ENCODE peak calls at places on chromosomes 2 and 18, in nine cellular contexts. One of them, this sample, is unnamed.

GRCh38 chr2:58634653-58635347 is 393.7 kb upstream of the FANCL start:
- DNase-seq in cardiac muscle cell: no peak
- DNase-seq in stomach: no peak
- DNase-seq in cardiac fibroblast: no peak
- DNase-seq in RWPE1: peak; percentile 53
- DNase-seq in coronary artery: no peak
- DNase-seq in B cell: no peak
- DNase-seq in fibroblast of pulmonary artery: no peak
- DNase-seq in HL-60: no peak
- DNase-seq in this sample: no peak

GRCh38 chr18:70044626-70045025 is 97.0 kb upstream of the CD226 start:
- DNase-seq in cardiac muscle cell: no peak
- DNase-seq in fibroblast of pulmonary artery: peak; percentile 97
- DNase-seq in cardiac fibroblast: peak; percentile 91
- DNase-seq in HL-60: no peak
- DNase-seq in B cell: no peak
- DNase-seq in coronary artery: no peak
- DNase-seq in RWPE1: peak; percentile 94
- DNase-seq in stomach: no peak
- DNase-seq in this sample: no peak

GRCh38 chr2:234348081-234348480 is 148.8 kb downstream of the ARL4C start:
- DNase-seq in cardiac fibroblast: no peak
- DNase-seq in stomach: no peak
- DNase-seq in RWPE1: no peak
- DNase-seq in cardiac muscle cell: no peak
- DNase-seq in HL-60: peak; percentile 31
- DNase-seq in B cell: no peak
- DNase-seq in fibroblast of pulmonary artery: no peak
- DNase-seq in coronary artery: no peak
- DNase-seq in this sample: no peak

GRCh38 chr18:69900941-69901340 is 46.7 kb downstream of the CD226 start:
- DNase-seq in coronary artery: no peak
- DNase-seq in B cell: no peak
- DNase-seq in HL-60: no peak
- DNase-seq in fibroblast of pulmonary artery: no peak
- DNase-seq in cardiac fibroblast: no peak
- DNase-seq in cardiac muscle cell: no peak
- DNase-seq in RWPE1: no peak
- DNase-seq in stomach: no peak
- DNase-seq in this sample: no peak

GRCh38 chr2:1393321-1393720 is 19.9 kb upstream of the TPO start:
- DNase-seq in fibroblast of pulmonary artery: no peak
- DNase-seq in RWPE1: no peak
- DNase-seq in cardiac fibroblast: no peak
- DNase-seq in coronary artery: no peak
- DNase-seq in HL-60: no peak
- DNase-seq in stomach: no peak
- DNase-seq in cardiac muscle cell: no peak
- DNase-seq in B cell: no peak
- DNase-seq in this sample: no peak

GRCh38 chr2:64400103-64400728 is 53.7 kb upstream of the LGALSL start:
- DNase-seq in cardiac fibroblast: peak; percentile 27
- DNase-seq in B cell: no peak
- DNase-seq in RWPE1: no peak
- DNase-seq in cardiac muscle cell: peak; percentile 18
- DNase-seq in HL-60: no peak
- DNase-seq in stomach: no peak
- DNase-seq in fibroblast of pulmonary artery: peak; percentile 24
- DNase-seq in coronary artery: no peak
- DNase-seq in this sample: no peak

GRCh38 chr2:84474176-84474575 is 15.1 kb upstream of the SUCLG1 start:
- DNase-seq in cardiac muscle cell: no peak
- DNase-seq in B cell: no peak
- DNase-seq in stomach: peak; percentile 65
- DNase-seq in coronary artery: no peak
- DNase-seq in cardiac fibroblast: no peak
- DNase-seq in RWPE1: peak; percentile 17
- DNase-seq in fibroblast of pulmonary artery: no peak
- DNase-seq in HL-60: no peak
- DNase-seq in this sample: no peak

GRCh38 chr2:18623782-18624181 is 34.4 kb upstream of the NT5C1B start:
- DNase-seq in cardiac fibroblast: peak; percentile 48
- DNase-seq in coronary artery: no peak
- DNase-seq in HL-60: no peak
- DNase-seq in B cell: no peak
- DNase-seq in cardiac muscle cell: no peak
- DNase-seq in fibroblast of pulmonary artery: peak; percentile 67
- DNase-seq in RWPE1: peak; percentile 39
- DNase-seq in stomach: no peak
- DNase-seq in this sample: no peak

GRCh38 chr2:142037744-142038143 is 93.1 kb downstream of the LRP1B start:
- DNase-seq in cardiac muscle cell: peak; percentile 56
- DNase-seq in B cell: no peak
- DNase-seq in RWPE1: no peak
- DNase-seq in coronary artery: no peak
- DNase-seq in fibroblast of pulmonary artery: no peak
- DNase-seq in cardiac fibroblast: no peak
- DNase-seq in stomach: no peak
- DNase-seq in HL-60: no peak
- DNase-seq in this sample: no peak

GRCh38 chr2:113284481-113284880 is 5.8 kb upstream of the PAX8 start:
- DNase-seq in coronary artery: no peak
- DNase-seq in HL-60: no peak
- DNase-seq in stomach: no peak
- DNase-seq in cardiac fibroblast: peak; percentile 18
- DNase-seq in RWPE1: no peak
- DNase-seq in B cell: no peak
- DNase-seq in cardiac muscle cell: no peak
- DNase-seq in fibroblast of pulmonary artery: peak; percentile 11
- DNase-seq in this sample: no peak

GRCh38 chr2:105224444-105224843 is 17.1 kb upstream of the GPR45 start:
- DNase-seq in cardiac fibroblast: no peak
- DNase-seq in HL-60: no peak
- DNase-seq in RWPE1: no peak
- DNase-seq in stomach: no peak
- DNase-seq in cardiac muscle cell: no peak
- DNase-seq in B cell: no peak
- DNase-seq in fibroblast of pulmonary artery: no peak
- DNase-seq in coronary artery: no peak
- DNase-seq in this sample: no peak

GRCh38 chr2:30149513-30149912 is 2.7 kb downstream of the YPEL5 start:
- DNase-seq in HL-60: peak; percentile 16
- DNase-seq in stomach: no peak
- DNase-seq in B cell: no peak
- DNase-seq in fibroblast of pulmonary artery: peak; percentile 6
- DNase-seq in cardiac fibroblast: peak; percentile 14
- DNase-seq in coronary artery: no peak
- DNase-seq in RWPE1: no peak
- DNase-seq in cardiac muscle cell: peak; percentile 29
- DNase-seq in this sample: no peak

GRCh38 chr18:63225434-63225833 is 94.1 kb downstream of the BCL2 start:
- DNase-seq in B cell: no peak
- DNase-seq in RWPE1: no peak
- DNase-seq in cardiac muscle cell: no peak
- DNase-seq in coronary artery: no peak
- DNase-seq in fibroblast of pulmonary artery: no peak
- DNase-seq in HL-60: no peak
- DNase-seq in stomach: no peak
- DNase-seq in cardiac fibroblast: no peak
- DNase-seq in this sample: no peak

GRCh38 chr2:65485839-65486238 is 53.4 kb upstream of the SPRED2 start:
- DNase-seq in cardiac fibroblast: no peak
- DNase-seq in B cell: no peak
- DNase-seq in RWPE1: no peak
- DNase-seq in cardiac muscle cell: no peak
- DNase-seq in HL-60: no peak
- DNase-seq in stomach: no peak
- DNase-seq in fibroblast of pulmonary artery: no peak
- DNase-seq in coronary artery: no peak
- DNase-seq in this sample: no peak

GRCh38 chr2:31558401-31559295 is 22.1 kb downstream of the SRD5A2 start:
- DNase-seq in cardiac muscle cell: no peak
- DNase-seq in B cell: no peak
- DNase-seq in HL-60: peak; percentile 65
- DNase-seq in stomach: no peak
- DNase-seq in RWPE1: no peak
- DNase-seq in fibroblast of pulmonary artery: peak; percentile 14
- DNase-seq in coronary artery: no peak
- DNase-seq in cardiac fibroblast: no peak
- DNase-seq in this sample: no peak

GRCh38 chr2:103252781-103253180 is 490.9 kb downstream of the TMEM182 start:
- DNase-seq in fibroblast of pulmonary artery: no peak
- DNase-seq in cardiac muscle cell: no peak
- DNase-seq in HL-60: no peak
- DNase-seq in cardiac fibroblast: no peak
- DNase-seq in B cell: no peak
- DNase-seq in RWPE1: no peak
- DNase-seq in coronary artery: no peak
- DNase-seq in stomach: no peak
- DNase-seq in this sample: no peak
- TF ChIP-seq CTCF in fibroblast of pulmonary artery: no peak
- TF ChIP-seq CTCF in cardiac muscle cell: no peak
- TF ChIP-seq CTCF in HL-60: no peak
- TF ChIP-seq CTCF in cardiac fibroblast: no peak
- TF ChIP-seq CTCF in B cell: no peak
- TF ChIP-seq CTCF in RWPE1: no peak
- TF ChIP-seq CTCF in coronary artery: no peak
- TF ChIP-seq CTCF in stomach: no peak
- TF ChIP-seq CTCF in this sample: no peak

GRCh38 chr2:77428946-77429345 is 93.2 kb downstream of the LRRTM4 start:
- DNase-seq in cardiac fibroblast: no peak
- DNase-seq in stomach: no peak
- DNase-seq in HL-60: no peak
- DNase-seq in RWPE1: no peak
- DNase-seq in coronary artery: no peak
- DNase-seq in cardiac muscle cell: no peak
- DNase-seq in B cell: no peak
- DNase-seq in fibroblast of pulmonary artery: no peak
- DNase-seq in this sample: no peak

GRCh38 chr2:77434880-77435279 is 87.3 kb downstream of the LRRTM4 start:
- DNase-seq in RWPE1: no peak
- DNase-seq in B cell: no peak
- DNase-seq in cardiac fibroblast: no peak
- DNase-seq in fibroblast of pulmonary artery: no peak
- DNase-seq in coronary artery: no peak
- DNase-seq in stomach: no peak
- DNase-seq in HL-60: no peak
- DNase-seq in cardiac muscle cell: no peak
- DNase-seq in this sample: no peak
- TF ChIP-seq CTCF in RWPE1: no peak
- TF ChIP-seq CTCF in B cell: no peak
- TF ChIP-seq CTCF in cardiac fibroblast: no peak
- TF ChIP-seq CTCF in fibroblast of pulmonary artery: no peak
- TF ChIP-seq CTCF in coronary artery: no peak
- TF ChIP-seq CTCF in stomach: no peak
- TF ChIP-seq CTCF in HL-60: no peak
- TF ChIP-seq CTCF in cardiac muscle cell: no peak
- TF ChIP-seq CTCF in this sample: no peak

GRCh38 chr2:121598087-121598486 is 51.2 kb downstream of the CLASP1 start:
- DNase-seq in stomach: no peak
- DNase-seq in cardiac muscle cell: no peak
- DNase-seq in HL-60: no peak
- DNase-seq in cardiac fibroblast: no peak
- DNase-seq in coronary artery: no peak
- DNase-seq in B cell: no peak
- DNase-seq in fibroblast of pulmonary artery: no peak
- DNase-seq in RWPE1: no peak
- DNase-seq in this sample: no peak

GRCh38 chr2:121599963-121600651 is 49.2 kb downstream of the CLASP1 start:
- DNase-seq in cardiac muscle cell: no peak
- DNase-seq in cardiac fibroblast: no peak
- DNase-seq in B cell: no peak
- DNase-seq in RWPE1: no peak
- DNase-seq in stomach: no peak
- DNase-seq in coronary artery: no peak
- DNase-seq in fibroblast of pulmonary artery: no peak
- DNase-seq in HL-60: no peak
- DNase-seq in this sample: peak; percentile 44

GRCh38 chr2:121595012-121595891 is 54.0 kb downstream of the CLASP1 start:
- DNase-seq in cardiac muscle cell: no peak
- DNase-seq in cardiac fibroblast: no peak
- DNase-seq in coronary artery: no peak
- DNase-seq in RWPE1: no peak
- DNase-seq in stomach: no peak
- DNase-seq in HL-60: no peak
- DNase-seq in B cell: no peak
- DNase-seq in fibroblast of pulmonary artery: no peak
- DNase-seq in this sample: no peak

GRCh38 chr2:121591199-121591598 is 58.1 kb downstream of the CLASP1 start:
- DNase-seq in HL-60: no peak
- DNase-seq in coronary artery: no peak
- DNase-seq in cardiac fibroblast: no peak
- DNase-seq in fibroblast of pulmonary artery: no peak
- DNase-seq in stomach: no peak
- DNase-seq in B cell: no peak
- DNase-seq in RWPE1: no peak
- DNase-seq in cardiac muscle cell: no peak
- DNase-seq in this sample: no peak

DNA sequence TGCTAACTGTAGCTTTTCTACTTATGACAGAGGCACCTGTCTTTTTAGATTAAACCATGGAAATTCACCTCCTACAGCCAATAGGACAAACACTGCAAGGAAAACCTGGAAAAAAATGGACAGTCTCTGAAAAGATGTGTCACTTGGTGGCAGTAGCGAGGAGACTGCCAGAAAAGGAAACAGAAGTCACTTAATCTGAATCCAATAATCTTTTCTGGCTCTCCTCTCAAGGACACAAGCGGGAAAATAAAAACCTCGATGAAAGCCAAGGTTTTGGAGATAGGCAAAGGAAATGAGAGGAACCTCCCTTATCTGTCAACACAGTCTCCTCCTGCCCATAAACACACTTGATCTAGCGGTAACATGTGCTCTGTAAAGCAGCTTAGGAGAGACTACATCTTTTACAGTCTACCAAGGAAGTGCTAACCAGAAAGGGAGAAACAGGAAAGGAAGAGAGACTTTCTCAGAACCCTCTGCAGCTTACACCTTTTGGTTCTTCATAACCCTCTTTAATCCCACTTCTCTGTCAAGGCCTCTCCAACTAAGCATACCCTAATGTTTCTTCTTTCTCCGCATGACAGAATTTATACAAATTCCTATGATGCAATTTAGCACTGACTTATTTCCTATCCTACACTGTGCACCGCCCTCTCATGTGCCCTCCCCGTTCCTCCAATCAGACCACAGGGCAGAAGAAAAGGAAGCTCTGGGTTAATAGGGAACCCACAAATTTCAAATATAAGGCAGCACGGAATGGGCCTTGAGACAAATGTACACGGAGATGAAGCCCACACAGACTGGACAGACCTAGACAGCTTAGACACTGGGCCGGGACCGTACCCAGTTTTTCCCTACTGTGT is 52.8 kb downstream of the CLASP1 start:
- DNase-seq in cardiac fibroblast: peak; percentile 65
- DNase-seq in cardiac muscle cell: peak; percentile 37
- DNase-seq in HL-60: peak; percentile 86
- DNase-seq in coronary artery: no peak
- DNase-seq in fibroblast of pulmonary artery: peak; percentile 66
- DNase-seq in RWPE1: peak; percentile 50
- DNase-seq in stomach: no peak
- DNase-seq in B cell: peak; percentile 53
- DNase-seq in this sample: peak; percentile 41
- TF ChIP-seq CTCF in cardiac fibroblast: peak; percentile 42
- TF ChIP-seq CTCF in cardiac muscle cell: peak; percentile 53
- TF ChIP-seq CTCF in HL-60: peak; percentile 25
- TF ChIP-seq CTCF in coronary artery: no peak
- TF ChIP-seq CTCF in fibroblast of pulmonary artery: peak; percentile 59
- TF ChIP-seq CTCF in RWPE1: peak; percentile 56
- TF ChIP-seq CTCF in stomach: peak; percentile 33
- TF ChIP-seq CTCF in B cell: no peak
- TF ChIP-seq CTCF in this sample: peak; percentile 38

GRCh38 chr2:200677721-200678532 is 92.1 kb downstream of the AOX1 start:
- DNase-seq in cardiac muscle cell: no peak
- DNase-seq in cardiac fibroblast: peak; percentile 90
- DNase-seq in RWPE1: no peak
- DNase-seq in stomach: no peak
- DNase-seq in HL-60: no peak
- DNase-seq in B cell: no peak
- DNase-seq in coronary artery: no peak
- DNase-seq in fibroblast of pulmonary artery: peak; percentile 91
- DNase-seq in this sample: no peak
- TF ChIP-seq CTCF in cardiac muscle cell: peak; percentile 28
- TF ChIP-seq CTCF in cardiac fibroblast: no peak
- TF ChIP-seq CTCF in RWPE1: no peak
- TF ChIP-seq CTCF in stomach: no peak
- TF ChIP-seq CTCF in HL-60: no peak
- TF ChIP-seq CTCF in B cell: no peak
- TF ChIP-seq CTCF in coronary artery: no peak
- TF ChIP-seq CTCF in fibroblast of pulmonary artery: peak; percentile 39
- TF ChIP-seq CTCF in this sample: no peak